ENCODE peak calls at places on chromosomes 3 and 15, in seven cellular contexts. B is GM23338; J is stimulated activated CD4-positive, alpha-beta T cell treated with anti-CD3 and anti-CD28 coated beads, Interleukin-15, amount 100 ng/mL, for 24 hours; L is H4; G is activated CD8-positive, alpha-beta memory T cell treated with anti-CD3 and anti-CD28 coated beads for 1 hour; A is kidney; S is naive thymus-derived CD8-positive, alpha-beta T cell. V is an unnamed sample.

GRCh38 chr15:81375461-81375860 is 1.4 kb upstream of the TMC3 start:
- DNase-seq in B (no peak), J (no peak), L (no peak), G (no peak), A (no peak), S (no peak), V (no peak)

GRCh38 chr3:30518201-30518864 is 88.1 kb upstream of the TGFBR2 start:
- DNase-seq in B (no peak), J (no peak), L (no peak), G (no peak), A (no peak), S (no peak), V (no peak)

GRCh38 chr15:74793135-74794028 is 11.5 kb downstream of the CSK start:
- DNase-seq in B (peak; percentile 36), J (peak; percentile 75), L (no peak), G (no peak), A (no peak), S (peak; percentile 70), V (peak; percentile 83)

GRCh38 chr3:41148446-41148845 is 50.9 kb upstream of the CTNNB1 start:
- DNase-seq in B (no peak), J (no peak), L (no peak), G (no peak), A (no peak), S (no peak), V (no peak)

GRCh38 chr3:19937459-19938362 is 3.7 kb upstream of the EFHB start:
- DNase-seq in B (peak; percentile 18), J (peak; percentile 22), L (peak; percentile 2), G (no peak), A (no peak), S (no peak), V (no peak)

GRCh38 chr15:35000511-35000910 is 12.4 kb upstream of the ZNF770 start:
- DNase-seq in B (no peak), J (no peak), L (peak; percentile 89), G (no peak), A (no peak), S (no peak), V (no peak)

GRCh38 chr3:152295344-152295743 is 26.6 kb downstream of the MBNL1 start:
- DNase-seq in B (no peak), J (no peak), L (no peak), G (no peak), A (no peak), S (no peak), V (no peak)

GRCh38 chr15:29990035-29990434 is 92.7 kb upstream of the GOLGA8J start:
- DNase-seq in B (no peak), J (no peak), L (no peak), G (no peak), A (no peak), S (no peak), V (no peak)

GRCh38 chr3:151788401-151788800 is 25.5 kb upstream of the AADAC start:
- DNase-seq in B (no peak), J (no peak), L (no peak), G (no peak), A (no peak), S (no peak), V (no peak)

V was measured in stimulated activated CD8-positive, alpha-beta memory T cell treated with anti-CD3 and anti-CD28 coated beads, Interleukin-4, amount 100 ng/mL, for 48 hours.